ENCODE peak calls at places on chromosomes 7 and 10, in five cellular contexts. One of them, this sample, is unnamed.
A peak's percentile ranks its signal among the peaks of the same experiment; 100 is the strongest.

GRCh38 chr7:31940167-31940566 is 130.0 kb downstream of the PDE1C start:
- DNase-seq in T follicular helper cell: no peak
- DNase-seq in AG04449: no peak
- DNase-seq in stimulated activated effector memory CD8-positive, alpha-beta T cell treated with anti-CD3 and anti-CD28 coated beads, Interleukin-12 subunit alpha, Interleukin-12 subunit beta, amount 100 ng/mL, for 72 hours: no peak
- DNase-seq in ureter: no peak
- DNase-seq in this sample: no peak

GRCh38 chr7:124012864-124013263 is 20.0 kb downstream of the TMEM229A start:
- DNase-seq in ureter: no peak
- DNase-seq in AG04449: no peak
- DNase-seq in stimulated activated effector memory CD8-positive, alpha-beta T cell treated with anti-CD3 and anti-CD28 coated beads, Interleukin-12 subunit alpha, Interleukin-12 subunit beta, amount 100 ng/mL, for 72 hours: no peak
- DNase-seq in T follicular helper cell: no peak
- DNase-seq in this sample: no peak

GRCh38 chr10:104351067-104351681 is 2.5 kb upstream of the CFAP58 start:
- DNase-seq in stimulated activated effector memory CD8-positive, alpha-beta T cell treated with anti-CD3 and anti-CD28 coated beads, Interleukin-12 subunit alpha, Interleukin-12 subunit beta, amount 100 ng/mL, for 72 hours: no peak
- DNase-seq in T follicular helper cell: no peak
- DNase-seq in AG04449: no peak
- DNase-seq in ureter: no peak
- DNase-seq in this sample: peak; percentile 39

GRCh38 chr10:105540381-105540780 is 899.3 kb downstream of the SORCS3 start:
- DNase-seq in ureter: no peak
- DNase-seq in T follicular helper cell: no peak
- DNase-seq in stimulated activated effector memory CD8-positive, alpha-beta T cell treated with anti-CD3 and anti-CD28 coated beads, Interleukin-12 subunit alpha, Interleukin-12 subunit beta, amount 100 ng/mL, for 72 hours: no peak
- DNase-seq in AG04449: no peak
- DNase-seq in this sample: no peak

GRCh38 chr7:50543776-50544442 is 21.3 kb downstream of the DDC start:
- DNase-seq in ureter: no peak
- DNase-seq in T follicular helper cell: no peak
- DNase-seq in stimulated activated effector memory CD8-positive, alpha-beta T cell treated with anti-CD3 and anti-CD28 coated beads, Interleukin-12 subunit alpha, Interleukin-12 subunit beta, amount 100 ng/mL, for 72 hours: peak; percentile 26
- DNase-seq in AG04449: no peak
- DNase-seq in this sample: no peak

GRCh38 chr7:31114593-31115343 is 62.7 kb downstream of the ADCYAP1R1 start:
- DNase-seq in AG04449: no peak
- DNase-seq in T follicular helper cell: no peak
- DNase-seq in ureter: peak; percentile 42
- DNase-seq in stimulated activated effector memory CD8-positive, alpha-beta T cell treated with anti-CD3 and anti-CD28 coated beads, Interleukin-12 subunit alpha, Interleukin-12 subunit beta, amount 100 ng/mL, for 72 hours: no peak
- DNase-seq in this sample: peak; percentile 80

GRCh38 chr7:141974831-141975230 is 1.3 kb upstream of the TAS2R38 start:
- DNase-seq in T follicular helper cell: no peak
- DNase-seq in AG04449: no peak
- DNase-seq in stimulated activated effector memory CD8-positive, alpha-beta T cell treated with anti-CD3 and anti-CD28 coated beads, Interleukin-12 subunit alpha, Interleukin-12 subunit beta, amount 100 ng/mL, for 72 hours: no peak
- DNase-seq in ureter: no peak
- DNase-seq in this sample: no peak

GRCh38 chr10:43135064-43135463 is 3.2 kb upstream of the CSGALNACT2 start:
- DNase-seq in AG04449: no peak
- DNase-seq in ureter: no peak
- DNase-seq in stimulated activated effector memory CD8-positive, alpha-beta T cell treated with anti-CD3 and anti-CD28 coated beads, Interleukin-12 subunit alpha, Interleukin-12 subunit beta, amount 100 ng/mL, for 72 hours: peak; percentile 34
- DNase-seq in T follicular helper cell: no peak
- DNase-seq in this sample: no peak

GRCh38 chr7:77537595-77538185 is 595 bp downstream of the PTPN12 start:
- DNase-seq in stimulated activated effector memory CD8-positive, alpha-beta T cell treated with anti-CD3 and anti-CD28 coated beads, Interleukin-12 subunit alpha, Interleukin-12 subunit beta, amount 100 ng/mL, for 72 hours: peak; percentile 79
- DNase-seq in ureter: peak; percentile 58
- DNase-seq in AG04449: no peak
- DNase-seq in T follicular helper cell: no peak
- DNase-seq in this sample: peak; percentile 67

GRCh38 chr7:34453150-34453549 is 204.9 kb upstream of the NPSR1 start:
- DNase-seq in ureter: no peak
- DNase-seq in stimulated activated effector memory CD8-positive, alpha-beta T cell treated with anti-CD3 and anti-CD28 coated beads, Interleukin-12 subunit alpha, Interleukin-12 subunit beta, amount 100 ng/mL, for 72 hours: no peak
- DNase-seq in AG04449: no peak
- DNase-seq in T follicular helper cell: no peak
- DNase-seq in this sample: peak; percentile 49

GRCh38 chr10:70234668-70235447 is 1.6 kb upstream of the PPA1 start:
- DNase-seq in T follicular helper cell: no peak
- DNase-seq in stimulated activated effector memory CD8-positive, alpha-beta T cell treated with anti-CD3 and anti-CD28 coated beads, Interleukin-12 subunit alpha, Interleukin-12 subunit beta, amount 100 ng/mL, for 72 hours: no peak
- DNase-seq in ureter: no peak
- DNase-seq in AG04449: peak; percentile 79
- DNase-seq in this sample: no peak

GRCh38 chr10:113219446-113219845 is 269.4 kb downstream of the TCF7L2 start:
- DNase-seq in stimulated activated effector memory CD8-positive, alpha-beta T cell treated with anti-CD3 and anti-CD28 coated beads, Interleukin-12 subunit alpha, Interleukin-12 subunit beta, amount 100 ng/mL, for 72 hours: no peak
- DNase-seq in T follicular helper cell: no peak
- DNase-seq in AG04449: no peak
- DNase-seq in ureter: no peak
- DNase-seq in this sample: no peak

This sample was measured in astrocyte of the hippocampus.